ENCODE peak calls at places on chromosome 9, in five cellular contexts. V, S, C, Q and E are unnamed samples.

GRCh38 chr9:84419203-84419602 is 78.6 kb upstream of the SLC28A3 start:
- DNase-seq in Q (no peak), S (no peak), V (no peak), C (no peak), E (no peak)

GRCh38 chr9:84238652-84239051 is 101.9 kb downstream of the SLC28A3 start:
- DNase-seq in S (no peak), C (peak; percentile 7), V (no peak), Q (no peak), E (no peak)

GRCh38 chr9:17031546-17031945 is 103.3 kb upstream of the CNTLN start:
- DNase-seq in S (no peak), Q (no peak), V (no peak), C (no peak), E (no peak)

GRCh38 chr9:38387751-38388150 is 4.8 kb upstream of the ALDH1B1 start:
- DNase-seq in C (no peak), S (no peak), Q (no peak), V (no peak), E (no peak)

GRCh38 chr9:19404278-19405075 is 4.3 kb upstream of the ACER2 start:
- DNase-seq in S (no peak), C (no peak), V (no peak), Q (no peak), E (no peak)

GRCh38 chr9:89687216-89687615 is 82.4 kb downstream of the GADD45G start:
- DNase-seq in Q (no peak), C (no peak), V (no peak), S (no peak), E (no peak)

GRCh38 chr9:135320331-135320730 is 159.3 kb upstream of the PPP1R26 start:
- DNase-seq in S (no peak), V (no peak), C (no peak), Q (no peak), E (peak; percentile 7)

GRCh38 chr9:98785333-98785933 is 10.9 kb downstream of the ANKS6 start:
- DNase-seq in Q (no peak), V (no peak), S (no peak), C (no peak), E (no peak)

GRCh38 chr9:64773491-64773931 is 511.5 kb downstream of the FOXD4L5 start:
- DNase-seq in S (peak; percentile 50), V (no peak), Q (no peak), C (no peak), E (no peak)

GRCh38 chr9:20205821-20206220 is 416.5 kb downstream of the MLLT3 start:
- DNase-seq in V (peak; percentile 5), C (no peak), Q (no peak), S (no peak), E (no peak)

GRCh38 chr9:110875275-110875674 is 163.0 kb downstream of the LPAR1 start:
- DNase-seq in V (no peak), C (no peak), Q (no peak), S (no peak), E (peak; percentile 58)

GRCh38 chr9:68996457-68996856 is 17.5 kb downstream of the PRKACG start:
- DNase-seq in Q (no peak), S (no peak), C (no peak), V (no peak), E (no peak)

GRCh38 chr9:71765693-71766092 is 2.6 kb downstream of the CEMIP2 start:
- DNase-seq in Q (no peak), S (no peak), C (peak; percentile 79), V (peak; percentile 72), E (no peak)

GRCh38 chr9:88056876-88057275 is 81.4 kb downstream of the SPATA31C2 start:
- DNase-seq in C (no peak), S (no peak), Q (no peak), V (peak; percentile 58), E (no peak)

GRCh38 chr9:134276463-134277245 is 49.6 kb upstream of the RXRA start:
- DNase-seq in S (no peak), V (no peak), C (no peak), Q (no peak), E (no peak)

GRCh38 chr9:35603506-35603985 is 1.5 kb upstream of the TESK1 start:
- DNase-seq in Q (peak; percentile 86), V (peak; percentile 86), C (peak; percentile 28), S (no peak), E (peak; percentile 64)

GRCh38 chr9:20683351-20684034 is 566 bp upstream of the FOCAD start:
- DNase-seq in S (no peak), V (peak; percentile 70), Q (peak; percentile 74), C (peak; percentile 25), E (peak; percentile 53)

GRCh38 chr9:133433351-133433843 is 11.2 kb downstream of the ADAMTS13 start:
- DNase-seq in S (no peak), C (no peak), V (no peak), Q (no peak), E (no peak)

GRCh38 chr9:37566716-37567115 is 9.5 kb downstream of the FBXO10 start:
- DNase-seq in C (no peak), Q (no peak), S (no peak), V (no peak), E (no peak)

GRCh38 chr9:36575411-36575882 is 2.8 kb downstream of the MELK start:
- DNase-seq in V (peak; percentile 78), Q (no peak), C (no peak), S (no peak), E (no peak)

GRCh38 chr9:94504358-94504757 is 50.5 kb upstream of the PCAT7 start:
- DNase-seq in Q (no peak), V (no peak), C (no peak), S (no peak), E (no peak)

GRCh38 chr9:94498801-94499454 is 56.0 kb upstream of the PCAT7 start:
- DNase-seq in S (no peak), C (no peak), Q (no peak), V (no peak), E (no peak)
- H3K27ac ChIP-seq in S (no peak overlapping the region), C (no peak overlapping the region), Q (no peak overlapping the region), V (no peak overlapping the region), E (no peak overlapping the region)

GRCh38 chr9:120714088-120714845 is at the start of gene MEGF9:
- DNase-seq in V (peak; percentile 97), Q (peak; percentile 98), S (peak; percentile 99), C (peak; percentile 92), E (peak; percentile 99)
- TF ChIP-seq POLR2A in V (peak; percentile 67), Q (peak; percentile 78), S (peak; percentile 89), C (peak; percentile 69), E (peak; percentile 95)

GRCh38 chr9:95076696-95077052 is 240.8 kb downstream of the FANCC start:
- DNase-seq in C (no peak), Q (no peak), S (no peak), V (no peak), E (no peak)

GRCh38 chr9:95075700-95076099 is 241.8 kb downstream of the FANCC start:
- DNase-seq in C (no peak), V (no peak), Q (no peak), S (no peak), E (no peak)

GRCh38 chr9:95078516-95078915 is 239.0 kb downstream of the FANCC start:
- DNase-seq in V (no peak), S (no peak), Q (no peak), C (no peak), E (no peak)

GRCh38 chr9:95077766-95078382 is 239.6 kb downstream of the FANCC start:
- DNase-seq in Q (no peak), C (no peak), S (no peak), V (no peak), E (peak; percentile 26)

GRCh38 chr9:95077053-95077765 is 240.3 kb downstream of the FANCC start:
- DNase-seq in S (peak; percentile 46), C (no peak), Q (no peak), V (no peak), E (no peak)
- H3K4me1 ChIP-seq in S (no peaks in the 10 kb centered on the region), C (peaks cover 19% of the 10 kb centered on the region), Q (peaks cover 20% of the 10 kb centered on the region), V (peaks cover 19% of the 10 kb centered on the region), E (peaks cover 38% of the 10 kb centered on the region)

GRCh38 chr9:107989099-107989498 is 499.5 kb upstream of the KLF4 start:
- DNase-seq in C (no peak), V (no peak), S (no peak), Q (no peak), E (no peak)
- H3K27ac ChIP-seq in C (no peak overlapping the region), V (no peak overlapping the region), S (no peak overlapping the region), Q (peak overlapping the region; percentile 40), E (no peak overlapping the region)

GRCh38 chr9:131330814-131331600 is 41.5 kb downstream of the PLPP7 start:
- DNase-seq in C (no peak), V (no peak), S (no peak), Q (no peak), E (no peak)
- TF ChIP-seq POLR2A in C (no peak), V (no peak), S (no peak), Q (no peak), E (no peak)

GRCh38 chr9:92749071-92749933 is 15.3 kb downstream of the BICD2 start:
- DNase-seq in C (no peak), Q (no peak), V (no peak), S (no peak), E (peak; percentile 24)

GRCh38 chr9:92746567-92747458 is 17.8 kb downstream of the BICD2 start:
- DNase-seq in V (peak; percentile 63), S (no peak), C (peak; percentile 56), Q (no peak), E (no peak)

GRCh38 chr9:92745881-92746280 is 18.8 kb downstream of the BICD2 start:
- DNase-seq in C (no peak), S (no peak), V (no peak), Q (no peak), E (no peak)

GRCh38 chr9:92748233-92748497 is 16.5 kb downstream of the BICD2 start:
- DNase-seq in C (no peak), S (no peak), Q (no peak), V (no peak), E (no peak)

DNA sequence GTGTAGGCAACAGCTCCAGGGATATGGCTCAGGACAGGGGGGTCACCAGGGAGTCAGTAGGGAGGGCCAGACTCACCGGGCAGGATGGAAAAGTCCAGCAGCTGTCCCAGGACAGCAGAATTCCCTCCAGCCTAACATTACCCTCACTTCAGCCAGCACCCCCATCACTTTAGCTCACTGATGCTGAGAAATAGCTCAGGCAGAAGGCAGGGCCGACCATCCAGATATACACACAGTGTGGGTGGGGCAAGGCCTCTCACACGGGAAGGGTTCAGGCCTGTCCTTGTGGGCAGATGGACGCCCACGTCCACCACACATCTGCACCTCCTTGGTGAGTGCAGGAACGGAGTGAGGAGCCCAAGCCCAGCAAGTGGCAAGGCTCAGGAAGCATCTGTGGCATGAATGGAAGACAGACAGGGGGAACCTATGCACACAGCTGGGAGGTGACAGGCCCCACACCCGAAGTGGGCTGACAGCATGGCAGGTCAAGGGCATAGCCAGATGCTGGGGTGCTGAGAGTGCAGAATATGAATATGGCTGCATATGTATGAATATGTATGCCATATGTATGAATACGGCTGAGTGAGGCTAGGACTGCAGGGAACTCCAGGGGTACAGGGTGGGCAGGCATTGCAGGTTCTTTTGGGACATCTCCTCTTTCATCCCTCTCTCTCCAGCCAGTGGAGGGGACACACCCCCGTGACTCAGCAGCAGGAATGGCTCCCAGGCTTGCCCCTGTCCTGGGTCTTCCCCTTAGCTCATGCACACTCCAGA is 17.0 kb downstream of the BICD2 start:
- DNase-seq in C (no peak), V (peak; percentile 49), S (no peak), Q (no peak), E (no peak)
- H3K4me1 ChIP-seq in C (peaks cover 53% of the 10 kb centered on the region), V (peaks cover 35% of the 10 kb centered on the region), S (no peaks in the 10 kb centered on the region), Q (no peaks in the 10 kb centered on the region), E (peaks cover 55% of the 10 kb centered on the region)